ENCODE peak calls at places on chromosomes 6 and 20, in four cellular contexts. One of them, this sample, is unnamed.

GRCh38 chr20:63280929-63281545 is 8.4 kb downstream of the ARFGAP1 start:
- DNase-seq in tibial artery: no peak
- DNase-seq in lower lobe of right lung: no peak
- DNase-seq in heart right ventricle: no peak
- DNase-seq in this sample: no peak

GRCh38 chr6:154127638-154128037 is 88.6 kb downstream of the OPRM1 start:
- DNase-seq in tibial artery: no peak
- DNase-seq in lower lobe of right lung: no peak
- DNase-seq in heart right ventricle: no peak
- DNase-seq in this sample: no peak

GRCh38 chr6:85464722-85465150 is 14.9 kb downstream of the NT5E start:
- DNase-seq in tibial artery: no peak
- DNase-seq in lower lobe of right lung: no peak
- DNase-seq in heart right ventricle: no peak
- DNase-seq in this sample: no peak

GRCh38 chr20:433300-433975 is 25.3 kb downstream of the RBCK1 start:
- DNase-seq in tibial artery: no peak
- DNase-seq in lower lobe of right lung: no peak
- DNase-seq in heart right ventricle: no peak
- DNase-seq in this sample: no peak

GRCh38 chr20:45823949-45824835 is 2.9 kb downstream of the TNNC2 start:
- DNase-seq in tibial artery: peak; percentile 73
- DNase-seq in lower lobe of right lung: peak; percentile 53
- DNase-seq in heart right ventricle: no peak
- DNase-seq in this sample: no peak

GRCh38 chr20:57772349-57772964 is 62.6 kb upstream of the PMEPA1 start:
- DNase-seq in tibial artery: peak; percentile 71
- DNase-seq in lower lobe of right lung: no peak
- DNase-seq in heart right ventricle: no peak
- DNase-seq in this sample: no peak

GRCh38 chr6:106773956-106774629 is 144.7 kb downstream of the QRSL1 start:
- DNase-seq in tibial artery: peak; percentile 80
- DNase-seq in lower lobe of right lung: no peak
- DNase-seq in heart right ventricle: no peak
- DNase-seq in this sample: no peak

GRCh38 chr6:111809264-111809663 is 64.0 kb downstream of the FYN start:
- DNase-seq in tibial artery: no peak
- DNase-seq in lower lobe of right lung: no peak
- DNase-seq in heart right ventricle: no peak
- DNase-seq in this sample: no peak

GRCh38 chr20:49768204-49769124 is 44.2 kb upstream of the SLC9A8 start:
- DNase-seq in tibial artery: peak; percentile 70
- DNase-seq in lower lobe of right lung: peak; percentile 70
- DNase-seq in heart right ventricle: peak; percentile 44
- DNase-seq in this sample: peak; percentile 36

GRCh38 chr6:168105813-168106660 is 27.0 kb upstream of the FRMD1 start:
- DNase-seq in tibial artery: no peak
- DNase-seq in lower lobe of right lung: peak; percentile 32
- DNase-seq in heart right ventricle: no peak
- DNase-seq in this sample: peak; percentile 18

GRCh38 chr6:113403966-113404575 is 453.1 kb upstream of the MARCKS start:
- DNase-seq in tibial artery: no peak
- DNase-seq in lower lobe of right lung: no peak
- DNase-seq in heart right ventricle: no peak
- DNase-seq in this sample: no peak

GRCh38 chr6:16206595-16207037 is 31.8 kb upstream of the GMPR start:
- DNase-seq in tibial artery: no peak
- DNase-seq in lower lobe of right lung: no peak
- DNase-seq in heart right ventricle: peak; percentile 75
- DNase-seq in this sample: peak; percentile 59

GRCh38 chr6:128885381-128885780 is 2.4 kb downstream of the LAMA2 start:
- DNase-seq in tibial artery: no peak
- DNase-seq in lower lobe of right lung: no peak
- DNase-seq in heart right ventricle: no peak
- DNase-seq in this sample: no peak

GRCh38 chr6:73514746-73515110 is 6.1 kb downstream of the EEF1A1 start:
- DNase-seq in tibial artery: no peak
- DNase-seq in lower lobe of right lung: no peak
- DNase-seq in heart right ventricle: no peak
- DNase-seq in this sample: no peak

GRCh38 chr6:161225677-161226004 is 48.2 kb downstream of the AGPAT4 start:
- DNase-seq in tibial artery: no peak
- DNase-seq in lower lobe of right lung: no peak
- DNase-seq in heart right ventricle: no peak
- DNase-seq in this sample: no peak

GRCh38 chr20:41110012-41110411 is 27.3 kb upstream of the PLCG1 start:
- DNase-seq in tibial artery: no peak
- DNase-seq in lower lobe of right lung: no peak
- DNase-seq in heart right ventricle: no peak
- DNase-seq in this sample: no peak
- H3K36me3 ChIP-seq in tibial artery: peaks cover 42% of the 10 kb centered on the region
- H3K36me3 ChIP-seq in lower lobe of right lung: peaks cover 94% of the 10 kb centered on the region
- H3K36me3 ChIP-seq in heart right ventricle: no peaks in the 10 kb centered on the region
- H3K36me3 ChIP-seq in this sample: peaks cover 89% of the 10 kb centered on the region

GRCh38 chr6:43052842-43053544 is 658 bp downstream of the CUL7 start:
- DNase-seq in tibial artery: no peak
- DNase-seq in lower lobe of right lung: peak; percentile 56
- DNase-seq in heart right ventricle: peak; percentile 19
- DNase-seq in this sample: no peak
- H3K36me3 ChIP-seq in tibial artery: no peaks in the 10 kb centered on the region
- H3K36me3 ChIP-seq in lower lobe of right lung: peaks cover 64% of the 10 kb centered on the region
- H3K36me3 ChIP-seq in heart right ventricle: no peaks in the 10 kb centered on the region
- H3K36me3 ChIP-seq in this sample: no peaks in the 10 kb centered on the region

GRCh38 chr20:34111057-34111711 is 859 bp downstream of the EIF2S2 start:
- DNase-seq in tibial artery: no peak
- DNase-seq in lower lobe of right lung: no peak
- DNase-seq in heart right ventricle: peak; percentile 26
- DNase-seq in this sample: no peak
- H3K36me3 ChIP-seq in tibial artery: no peaks in the 10 kb centered on the region
- H3K36me3 ChIP-seq in lower lobe of right lung: peaks cover 21% of the 10 kb centered on the region
- H3K36me3 ChIP-seq in heart right ventricle: no peaks in the 10 kb centered on the region
- H3K36me3 ChIP-seq in this sample: peaks cover 22% of the 10 kb centered on the region

GRCh38 chr20:31681769-31682168 is 40.9 kb downstream of the BCL2L1 start:
- DNase-seq in tibial artery: no peak
- DNase-seq in lower lobe of right lung: no peak
- DNase-seq in heart right ventricle: no peak
- DNase-seq in this sample: no peak
- H3K36me3 ChIP-seq in tibial artery: peaks cover 5% of the 10 kb centered on the region
- H3K36me3 ChIP-seq in lower lobe of right lung: peaks cover 43% of the 10 kb centered on the region
- H3K36me3 ChIP-seq in heart right ventricle: no peaks in the 10 kb centered on the region
- H3K36me3 ChIP-seq in this sample: peaks cover 31% of the 10 kb centered on the region

GRCh38 chr6:7409740-7410139 is 20.1 kb downstream of the RIOK1 start:
- DNase-seq in tibial artery: no peak
- DNase-seq in lower lobe of right lung: no peak
- DNase-seq in heart right ventricle: no peak
- DNase-seq in this sample: no peak
- H3K36me3 ChIP-seq in tibial artery: peaks cover 85% of the 10 kb centered on the region
- H3K36me3 ChIP-seq in lower lobe of right lung: peaks cover 97% of the 10 kb centered on the region
- H3K36me3 ChIP-seq in heart right ventricle: peaks cover 4% of the 10 kb centered on the region
- H3K36me3 ChIP-seq in this sample: peaks cover 96% of the 10 kb centered on the region

GRCh38 chr20:31569163-31570020 is 35.7 kb upstream of the ID1 start:
- DNase-seq in tibial artery: peak; percentile 83
- DNase-seq in lower lobe of right lung: peak; percentile 63
- DNase-seq in heart right ventricle: peak; percentile 53
- DNase-seq in this sample: peak; percentile 42

GRCh38 chr20:31567380-31567720 is 37.7 kb upstream of the ID1 start:
- DNase-seq in tibial artery: no peak
- DNase-seq in lower lobe of right lung: no peak
- DNase-seq in heart right ventricle: no peak
- DNase-seq in this sample: no peak

GRCh38 chr20:31566658-31567379 is 38.3 kb upstream of the ID1 start:
- DNase-seq in tibial artery: no peak
- DNase-seq in lower lobe of right lung: no peak
- DNase-seq in heart right ventricle: no peak
- DNase-seq in this sample: no peak

GRCh38 chr20:31568773-31569162 is 36.3 kb upstream of the ID1 start:
- DNase-seq in tibial artery: no peak
- DNase-seq in lower lobe of right lung: no peak
- DNase-seq in heart right ventricle: no peak
- DNase-seq in this sample: no peak

DNA sequence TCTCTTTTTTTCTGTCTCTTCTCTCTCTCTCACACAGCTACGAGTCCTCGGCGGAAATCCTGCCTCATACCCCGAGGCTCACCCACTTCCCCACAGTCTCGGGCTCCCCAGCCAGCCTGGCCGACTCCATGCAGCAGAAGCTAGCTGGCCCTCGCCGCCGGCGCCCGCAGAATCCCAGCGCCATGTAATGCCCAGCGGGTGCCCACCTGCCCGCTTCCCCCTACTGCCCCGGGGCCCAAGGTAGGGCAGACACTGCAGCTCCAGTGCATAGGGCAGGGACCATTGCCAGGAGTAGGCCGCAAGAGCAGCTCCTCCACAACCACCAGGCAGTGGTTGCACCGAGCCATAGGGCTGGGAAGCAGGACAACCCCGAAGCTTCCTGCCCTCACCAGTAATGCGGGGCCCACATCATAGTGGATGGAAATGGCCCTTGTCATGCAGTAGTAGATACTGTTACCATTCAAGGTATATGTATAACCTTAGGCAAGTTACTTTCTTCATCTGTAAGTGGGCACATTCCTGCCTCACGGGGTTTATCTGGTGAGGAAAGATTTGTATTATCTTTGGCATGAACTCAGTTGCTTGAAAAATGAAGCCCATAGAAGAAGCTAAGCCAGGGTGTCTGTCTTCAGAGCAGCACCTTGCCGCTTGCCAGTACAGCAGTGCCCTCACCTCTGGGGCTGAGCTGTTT is 36.9 kb upstream of the ID1 start:
- DNase-seq in tibial artery: no peak
- DNase-seq in lower lobe of right lung: no peak
- DNase-seq in heart right ventricle: no peak
- DNase-seq in this sample: no peak
- H3K36me3 ChIP-seq in tibial artery: peaks cover 15% of the 10 kb centered on the region
- H3K36me3 ChIP-seq in lower lobe of right lung: peaks cover 67% of the 10 kb centered on the region
- H3K36me3 ChIP-seq in heart right ventricle: no peaks in the 10 kb centered on the region
- H3K36me3 ChIP-seq in this sample: peaks cover 37% of the 10 kb centered on the region